ENCODE peak calls at places on chromosomes 13 and 19, in ten cellular contexts. Z, D, Q, C, K, O, W, G, J and M are unnamed samples.

GRCh38 chr13:26183416-26183815 is 38.7 kb downstream of the RNF6 start:
- DNase-seq in G (no peak), J (no peak), O (no peak), Z (no peak), D (no peak), C (no peak), W (no peak), K (no peak), Q (no peak), M (no peak)

GRCh38 chr13:56351041-56351440 is 789.7 kb upstream of the PRR20A start:
- DNase-seq in C (peak), Q (no peak), J (no peak), G (no peak), K (no peak), W (no peak), Z (peak), D (no peak), O (no peak), M (no peak)

GRCh38 chr19:49983645-49984229 is 22.8 kb upstream of the SIGLEC11 start:
- DNase-seq in Z (peak), Q (peak), W (peak), O (peak), C (peak), J (peak), G (no peak), D (peak), K (peak), M (peak)

GRCh38 chr13:112229992-112230872 is 145.9 kb upstream of the SPACA7 start:
- DNase-seq in K (no peak), C (no peak), G (no peak), J (no peak), O (no peak), W (no peak), Q (no peak), D (no peak), Z (no peak), M (no peak)

GRCh38 chr13:104450006-104450405 is 1383.8 kb upstream of the SLC10A2 start:
- DNase-seq in J (no peak), O (no peak), W (no peak), Q (no peak), Z (no peak), D (no peak), K (no peak), C (no peak), G (no peak), M (no peak)

GRCh38 chr13:45316210-45316799 is 24.7 kb downstream of the TPT1 start:
- DNase-seq in O (no peak), Z (no peak), W (no peak), Q (no peak), G (no peak), J (no peak), C (no peak), D (no peak), K (no peak), M (no peak)

GRCh38 chr19:10086904-10087256 is 763 bp downstream of the SHFL start:
- DNase-seq in D (no peak), Z (no peak), Q (no peak), C (no peak), J (no peak), O (no peak), K (no peak), W (no peak), G (no peak), M (peak)

GRCh38 chr19:42114412-42114811 is 17.8 kb downstream of the POU2F2 start:
- DNase-seq in J (peak), K (no peak), W (no peak), Q (no peak), O (no peak), C (peak), Z (peak), D (no peak), G (no peak), M (no peak)

GRCh38 chr13:43569688-43570087 is 217.1 kb downstream of the ENOX1 start:
- DNase-seq in Z (no peak), W (no peak), G (no peak), Q (no peak), O (no peak), C (no peak), D (no peak), J (no peak), K (no peak), M (no peak)

GRCh38 chr19:15195381-15195964 is 5.3 kb downstream of the NOTCH3 start:
- DNase-seq in Q (peak), C (peak), K (peak), Z (peak), D (peak), G (no peak), J (peak), W (peak), O (peak), M (peak)

GRCh38 chr19:306151-306900 is 15.1 kb upstream of the PLPP2 start:
- DNase-seq in K (no peak), W (no peak), G (no peak), J (no peak), Z (no peak), D (no peak), C (no peak), O (no peak), Q (no peak), M (peak)

GRCh38 chr13:48804836-48805601 is 151.3 kb downstream of the CYSLTR2 start:
- DNase-seq in D (no peak), Q (peak), G (no peak), C (no peak), O (no peak), Z (no peak), J (no peak), W (no peak), K (no peak), M (no peak)

GRCh38 chr13:74576504-74576903 is 442.3 kb upstream of the KLF12 start:
- DNase-seq in D (no peak), K (no peak), C (no peak), Z (no peak), J (no peak), O (no peak), Q (no peak), W (no peak), G (no peak), M (no peak)

GRCh38 chr13:98370806-98371553 is 193.9 kb upstream of the RNF113B start:
- DNase-seq in J (peak), O (peak), K (no peak), Q (peak), W (peak), D (peak), C (no peak), Z (no peak), G (no peak), M (peak)

GRCh38 chr13:67833564-67833963 is 603.4 kb upstream of the PCDH9 start:
- DNase-seq in J (no peak), G (no peak), W (no peak), C (no peak), Q (no peak), Z (no peak), O (no peak), K (no peak), D (no peak), M (no peak)

GRCh38 chr19:55400281-55401087 is 7.1 kb downstream of the UBE2S start:
- DNase-seq in K (no peak), Q (no peak), D (no peak), J (no peak), C (no peak), Z (no peak), O (no peak), W (no peak), G (no peak), M (no peak)

GRCh38 chr13:96540656-96541055 is 450.7 kb downstream of the HS6ST3 start:
- DNase-seq in D (no peak), J (no peak), O (no peak), K (no peak), Z (peak), G (no peak), Q (no peak), W (no peak), C (no peak), M (no peak)

GRCh38 chr13:111161601-111162600 is 46.8 kb downstream of the ARHGEF7 start:
- DNase-seq in D (no peak), J (no peak), W (no peak), K (no peak), C (no peak), Q (no peak), Z (no peak), O (no peak), G (no peak), M (no peak)

GRCh38 chr19:18386543-18387251 is 739 bp downstream of the GDF15 start:
- DNase-seq in C (no peak), K (no peak), O (no peak), D (peak), J (peak), G (no peak), Q (no peak), Z (no peak), W (no peak), M (no peak)

GRCh38 chr13:108478179-108478578 is 151.2 kb upstream of the MYO16 start:
- DNase-seq in W (no peak), Z (no peak), Q (no peak), G (no peak), J (no peak), K (no peak), O (no peak), D (no peak), C (no peak), M (no peak)

GRCh38 chr19:49129238-49129583 is 9.9 kb downstream of the PPFIA3 start:
- DNase-seq in J (no peak), Z (no peak), Q (no peak), G (no peak), K (no peak), D (no peak), O (no peak), W (no peak), C (no peak), M (peak)

GRCh38 chr19:18282021-18282787 is 782 bp upstream of the JUND start:
- DNase-seq in Q (peak), W (no peak), C (peak), K (no peak), J (no peak), Z (no peak), O (peak), D (no peak), G (no peak), M (peak)

GRCh38 chr13:105552078-105552477 is 983.4 kb downstream of the EFNB2 start:
- DNase-seq in D (no peak), W (no peak), K (no peak), G (no peak), Z (no peak), Q (no peak), J (no peak), O (no peak), C (no peak), M (no peak)

GRCh38 chr19:5804516-5805464 is at the start of gene NRTN:
- DNase-seq in C (peak), G (no peak), O (peak), K (peak), J (peak), W (no peak), Q (no peak), Z (peak), D (no peak), M (peak)

GRCh38 chr13:86892330-86892729 is 778.8 kb upstream of the SLITRK5 start:
- DNase-seq in K (no peak), Q (no peak), D (no peak), O (no peak), C (no peak), W (no peak), G (no peak), J (no peak), Z (no peak), M (no peak)

GRCh38 chr19:57688011-57688763 is 6.4 kb downstream of the ZNF551 start:
- DNase-seq in D (no peak), W (no peak), J (no peak), Q (peak), G (no peak), K (no peak), C (no peak), Z (no peak), O (no peak), M (no peak)

GRCh38 chr13:77298403-77298802 is 28.5 kb downstream of the MYCBP2 start:
- DNase-seq in J (no peak), C (no peak), W (no peak), D (no peak), Z (no peak), G (no peak), Q (no peak), K (no peak), O (no peak), M (no peak)

GRCh38 chr13:78317030-78317429 is 286.3 kb downstream of the POU4F1 start:
- DNase-seq in C (peak), Q (no peak), G (no peak), O (no peak), D (peak), J (no peak), Z (no peak), K (no peak), W (no peak), M (no peak)

GRCh38 chr19:56840452-56841193 is at the start of the genes PEG3 and ZIM2:
- DNase-seq in J (peak), O (no peak), G (peak), K (no peak), D (peak), Q (peak), C (no peak), Z (no peak), W (peak), M (peak)

GRCh38 chr19:38151242-38151641 is 72.8 kb downstream of the DPF1 start:
- DNase-seq in Z (no peak), D (no peak), J (no peak), O (no peak), G (no peak), K (no peak), W (no peak), C (no peak), Q (no peak), M (no peak)

GRCh38 chr19:13342672-13343071 is 163.6 kb downstream of the CACNA1A start:
- DNase-seq in W (no peak), Z (no peak), G (no peak), O (no peak), D (no peak), C (no peak), K (no peak), Q (no peak), J (no peak), M (no peak)

GRCh38 chr13:30845297-30846214 is 60.5 kb upstream of the MEDAG start:
- DNase-seq in Z (no peak), J (no peak), K (no peak), O (peak), G (no peak), Q (no peak), D (no peak), W (no peak), C (no peak), M (no peak)

GRCh38 chr13:102881819-102882686 is 36.2 kb downstream of the ERCC5 start:
- DNase-seq in W (no peak), D (no peak), J (no peak), Z (no peak), O (no peak), G (no peak), C (no peak), Q (no peak), K (no peak), M (no peak)

GRCh38 chr13:44739120-44739519 is 163.0 kb upstream of the TSC22D1 start:
- DNase-seq in K (no peak), G (no peak), Z (no peak), D (no peak), Q (no peak), O (no peak), C (no peak), W (no peak), J (no peak), M (no peak)

GRCh38 chr19:4471400-4472173 is 510 bp upstream of the HDGFL2 start:
- DNase-seq in Q (peak), K (peak), W (peak), O (peak), Z (peak), G (peak), D (peak), J (peak), C (peak), M (peak)

GRCh38 chr19:45121827-45122345 is 28.9 kb downstream of the PPP1R37 start:
- DNase-seq in J (no peak), Z (no peak), Q (no peak), G (no peak), D (no peak), K (no peak), W (no peak), O (no peak), C (no peak), M (no peak)

GRCh38 chr19:14603990-14604387 is 21.1 kb downstream of the CLEC17A start:
- DNase-seq in C (no peak), W (no peak), J (no peak), D (no peak), O (no peak), G (no peak), K (no peak), Q (no peak), Z (no peak), M (no peak)

GRCh38 chr13:100987993-100988392 is 313.4 kb upstream of the TMTC4 start:
- DNase-seq in J (no peak), Z (no peak), K (no peak), G (no peak), O (no peak), D (peak), W (no peak), C (no peak), Q (peak), M (no peak)

GRCh38 chr19:370641-371330 is 26.2 kb upstream of the MIER2 start:
- DNase-seq in C (no peak), D (no peak), W (no peak), O (no peak), J (no peak), G (no peak), Z (no peak), Q (no peak), K (no peak), M (no peak)